ENCODE peak calls at places on chromosomes 1 and 21, in eight cellular contexts. One of them, this sample, is unnamed.

GRCh38 chr1:91622586-91622985 is 121.9 kb downstream of the CDC7 start:
- DNase-seq in WTC11: no peak
- DNase-seq in lower leg skin: peak; percentile 95
- DNase-seq in HCEC 1CT: no peak
- DNase-seq in heart right ventricle: peak; percentile 67
- DNase-seq in AG09309: no peak
- DNase-seq in stimulated activated CD4-positive, alpha-beta T cell treated with anti-CD3 and anti-CD28 coated beads, Interleukin-4, amount 100 ng/mL, for 4 hours: no peak
- DNase-seq in AG08395: no peak
- DNase-seq in this sample: peak; percentile 68

GRCh38 chr1:163264256-163264655 is 57.5 kb upstream of the NUF2 start:
- DNase-seq in WTC11: no peak
- DNase-seq in lower leg skin: no peak
- DNase-seq in HCEC 1CT: no peak
- DNase-seq in heart right ventricle: no peak
- DNase-seq in AG09309: no peak
- DNase-seq in stimulated activated CD4-positive, alpha-beta T cell treated with anti-CD3 and anti-CD28 coated beads, Interleukin-4, amount 100 ng/mL, for 4 hours: no peak
- DNase-seq in AG08395: no peak
- DNase-seq in this sample: no peak

GRCh38 chr1:24294228-24294672 is 24.9 kb upstream of the GRHL3 start:
- DNase-seq in WTC11: no peak
- DNase-seq in lower leg skin: peak; percentile 90
- DNase-seq in HCEC 1CT: peak; percentile 98
- DNase-seq in heart right ventricle: no peak
- DNase-seq in AG09309: peak; percentile 95
- DNase-seq in stimulated activated CD4-positive, alpha-beta T cell treated with anti-CD3 and anti-CD28 coated beads, Interleukin-4, amount 100 ng/mL, for 4 hours: no peak
- DNase-seq in AG08395: peak; percentile 92
- DNase-seq in this sample: peak; percentile 84

GRCh38 chr1:160997323-160998038 is 23.5 kb downstream of the F11R start:
- DNase-seq in WTC11: peak; percentile 64
- DNase-seq in lower leg skin: peak; percentile 88
- DNase-seq in HCEC 1CT: peak; percentile 64
- DNase-seq in heart right ventricle: peak; percentile 83
- DNase-seq in AG09309: no peak
- DNase-seq in stimulated activated CD4-positive, alpha-beta T cell treated with anti-CD3 and anti-CD28 coated beads, Interleukin-4, amount 100 ng/mL, for 4 hours: peak; percentile 27
- DNase-seq in AG08395: peak; percentile 69
- DNase-seq in this sample: peak; percentile 79

GRCh38 chr1:46489169-46489637 is 433 bp upstream of the DMBX1 start:
- DNase-seq in WTC11: peak; percentile 49
- DNase-seq in lower leg skin: no peak
- DNase-seq in HCEC 1CT: no peak
- DNase-seq in heart right ventricle: no peak
- DNase-seq in AG09309: no peak
- DNase-seq in stimulated activated CD4-positive, alpha-beta T cell treated with anti-CD3 and anti-CD28 coated beads, Interleukin-4, amount 100 ng/mL, for 4 hours: peak; percentile 41
- DNase-seq in AG08395: no peak
- DNase-seq in this sample: no peak

GRCh38 chr1:204338359-204338758 is 21.4 kb downstream of the PLEKHA6 start:
- DNase-seq in WTC11: no peak
- DNase-seq in lower leg skin: no peak
- DNase-seq in HCEC 1CT: no peak
- DNase-seq in heart right ventricle: no peak
- DNase-seq in AG09309: no peak
- DNase-seq in stimulated activated CD4-positive, alpha-beta T cell treated with anti-CD3 and anti-CD28 coated beads, Interleukin-4, amount 100 ng/mL, for 4 hours: no peak
- DNase-seq in AG08395: no peak
- DNase-seq in this sample: no peak

GRCh38 chr1:248343451-248343850 is 5.1 kb upstream of the OR14C36 start:
- DNase-seq in WTC11: no peak
- DNase-seq in lower leg skin: no peak
- DNase-seq in HCEC 1CT: no peak
- DNase-seq in heart right ventricle: no peak
- DNase-seq in AG09309: no peak
- DNase-seq in stimulated activated CD4-positive, alpha-beta T cell treated with anti-CD3 and anti-CD28 coated beads, Interleukin-4, amount 100 ng/mL, for 4 hours: no peak
- DNase-seq in AG08395: no peak
- DNase-seq in this sample: no peak

GRCh38 chr1:63004868-63005267 is 220.9 kb downstream of the ATG4C start:
- DNase-seq in WTC11: peak; percentile 37
- DNase-seq in lower leg skin: no peak
- DNase-seq in HCEC 1CT: peak; percentile 17
- DNase-seq in heart right ventricle: no peak
- DNase-seq in AG09309: no peak
- DNase-seq in stimulated activated CD4-positive, alpha-beta T cell treated with anti-CD3 and anti-CD28 coated beads, Interleukin-4, amount 100 ng/mL, for 4 hours: no peak
- DNase-seq in AG08395: peak; percentile 13
- DNase-seq in this sample: no peak

GRCh38 chr1:94383966-94384408 is 34.2 kb upstream of the ABCD3 start:
- DNase-seq in WTC11: no peak
- DNase-seq in lower leg skin: no peak
- DNase-seq in HCEC 1CT: peak; percentile 15
- DNase-seq in heart right ventricle: no peak
- DNase-seq in AG09309: no peak
- DNase-seq in stimulated activated CD4-positive, alpha-beta T cell treated with anti-CD3 and anti-CD28 coated beads, Interleukin-4, amount 100 ng/mL, for 4 hours: no peak
- DNase-seq in AG08395: no peak
- DNase-seq in this sample: no peak

GRCh38 chr1:201649776-201650607 is 111.1 kb downstream of the NAV1 start:
- DNase-seq in WTC11: peak; percentile 92
- DNase-seq in lower leg skin: peak; percentile 96
- DNase-seq in HCEC 1CT: peak; percentile 76
- DNase-seq in heart right ventricle: peak; percentile 86
- DNase-seq in AG09309: no peak
- DNase-seq in stimulated activated CD4-positive, alpha-beta T cell treated with anti-CD3 and anti-CD28 coated beads, Interleukin-4, amount 100 ng/mL, for 4 hours: no peak
- DNase-seq in AG08395: peak; percentile 63
- DNase-seq in this sample: peak; percentile 78

GRCh38 chr1:56978819-56979218 is 13.0 kb upstream of the C8B start:
- DNase-seq in WTC11: peak; percentile 17
- DNase-seq in lower leg skin: no peak
- DNase-seq in HCEC 1CT: no peak
- DNase-seq in heart right ventricle: no peak
- DNase-seq in AG09309: no peak
- DNase-seq in stimulated activated CD4-positive, alpha-beta T cell treated with anti-CD3 and anti-CD28 coated beads, Interleukin-4, amount 100 ng/mL, for 4 hours: no peak
- DNase-seq in AG08395: no peak
- DNase-seq in this sample: no peak

GRCh38 chr1:178121883-178122282 is 28.0 kb downstream of the RASAL2 start:
- DNase-seq in WTC11: no peak
- DNase-seq in lower leg skin: no peak
- DNase-seq in HCEC 1CT: no peak
- DNase-seq in heart right ventricle: no peak
- DNase-seq in AG09309: no peak
- DNase-seq in stimulated activated CD4-positive, alpha-beta T cell treated with anti-CD3 and anti-CD28 coated beads, Interleukin-4, amount 100 ng/mL, for 4 hours: no peak
- DNase-seq in AG08395: no peak
- DNase-seq in this sample: no peak

GRCh38 chr1:224802596-224802995 is 126.9 kb upstream of the DNAH14 start:
- DNase-seq in WTC11: no peak
- DNase-seq in lower leg skin: no peak
- DNase-seq in HCEC 1CT: no peak
- DNase-seq in heart right ventricle: no peak
- DNase-seq in AG09309: no peak
- DNase-seq in stimulated activated CD4-positive, alpha-beta T cell treated with anti-CD3 and anti-CD28 coated beads, Interleukin-4, amount 100 ng/mL, for 4 hours: no peak
- DNase-seq in AG08395: no peak
- DNase-seq in this sample: no peak

GRCh38 chr1:114154146-114154962 is 685 bp upstream of the SYT6 start:
- DNase-seq in WTC11: peak; percentile 82
- DNase-seq in lower leg skin: peak; percentile 75
- DNase-seq in HCEC 1CT: peak; percentile 2
- DNase-seq in heart right ventricle: no peak
- DNase-seq in AG09309: no peak
- DNase-seq in stimulated activated CD4-positive, alpha-beta T cell treated with anti-CD3 and anti-CD28 coated beads, Interleukin-4, amount 100 ng/mL, for 4 hours: no peak
- DNase-seq in AG08395: peak; percentile 34
- DNase-seq in this sample: no peak

GRCh38 chr1:240337795-240338194 is 246.1 kb downstream of the FMN2 start:
- DNase-seq in WTC11: no peak
- DNase-seq in lower leg skin: no peak
- DNase-seq in HCEC 1CT: peak; percentile 93
- DNase-seq in heart right ventricle: no peak
- DNase-seq in AG09309: peak; percentile 96
- DNase-seq in stimulated activated CD4-positive, alpha-beta T cell treated with anti-CD3 and anti-CD28 coated beads, Interleukin-4, amount 100 ng/mL, for 4 hours: no peak
- DNase-seq in AG08395: peak; percentile 82
- DNase-seq in this sample: no peak

GRCh38 chr1:43688594-43689000 is 18.7 kb upstream of the ST3GAL3 start:
- DNase-seq in WTC11: no peak
- DNase-seq in lower leg skin: no peak
- DNase-seq in HCEC 1CT: peak; percentile 98
- DNase-seq in heart right ventricle: no peak
- DNase-seq in AG09309: peak; percentile 50
- DNase-seq in stimulated activated CD4-positive, alpha-beta T cell treated with anti-CD3 and anti-CD28 coated beads, Interleukin-4, amount 100 ng/mL, for 4 hours: no peak
- DNase-seq in AG08395: peak; percentile 92
- DNase-seq in this sample: no peak

GRCh38 chr1:228416217-228416971 is at the start of gene TRIM17:
- DNase-seq in WTC11: peak; percentile 84
- DNase-seq in lower leg skin: no peak
- DNase-seq in HCEC 1CT: no peak
- DNase-seq in heart right ventricle: no peak
- DNase-seq in AG09309: no peak
- DNase-seq in stimulated activated CD4-positive, alpha-beta T cell treated with anti-CD3 and anti-CD28 coated beads, Interleukin-4, amount 100 ng/mL, for 4 hours: peak; percentile 37
- DNase-seq in AG08395: peak; percentile 24
- DNase-seq in this sample: no peak

GRCh38 chr1:17176306-17177061 is 28.4 kb upstream of the PADI1 start:
- DNase-seq in WTC11: no peak
- DNase-seq in lower leg skin: no peak
- DNase-seq in HCEC 1CT: no peak
- DNase-seq in heart right ventricle: no peak
- DNase-seq in AG09309: no peak
- DNase-seq in stimulated activated CD4-positive, alpha-beta T cell treated with anti-CD3 and anti-CD28 coated beads, Interleukin-4, amount 100 ng/mL, for 4 hours: no peak
- DNase-seq in AG08395: no peak
- DNase-seq in this sample: no peak

GRCh38 chr1:161779393-161779792 is 13.3 kb downstream of the ATF6 start:
- DNase-seq in WTC11: no peak
- DNase-seq in lower leg skin: no peak
- DNase-seq in HCEC 1CT: no peak
- DNase-seq in heart right ventricle: no peak
- DNase-seq in AG09309: no peak
- DNase-seq in stimulated activated CD4-positive, alpha-beta T cell treated with anti-CD3 and anti-CD28 coated beads, Interleukin-4, amount 100 ng/mL, for 4 hours: no peak
- DNase-seq in AG08395: no peak
- DNase-seq in this sample: no peak

GRCh38 chr21:44947930-44948331 is 8.1 kb downstream of the SLX9 start:
- DNase-seq in WTC11: no peak
- DNase-seq in lower leg skin: peak; percentile 87
- DNase-seq in HCEC 1CT: no peak
- DNase-seq in heart right ventricle: no peak
- DNase-seq in AG09309: no peak
- DNase-seq in stimulated activated CD4-positive, alpha-beta T cell treated with anti-CD3 and anti-CD28 coated beads, Interleukin-4, amount 100 ng/mL, for 4 hours: no peak
- DNase-seq in AG08395: no peak
- DNase-seq in this sample: no peak

GRCh38 chr1:8661185-8662110 is 156.0 kb downstream of the RERE start:
- DNase-seq in WTC11: no peak
- DNase-seq in lower leg skin: no peak
- DNase-seq in HCEC 1CT: peak; percentile 94
- DNase-seq in heart right ventricle: peak; percentile 64
- DNase-seq in AG09309: peak; percentile 66
- DNase-seq in stimulated activated CD4-positive, alpha-beta T cell treated with anti-CD3 and anti-CD28 coated beads, Interleukin-4, amount 100 ng/mL, for 4 hours: peak; percentile 39
- DNase-seq in AG08395: peak; percentile 49
- DNase-seq in this sample: no peak

GRCh38 chr1:225689882-225690459 is 37.0 kb upstream of the ENAH start:
- DNase-seq in WTC11: no peak
- DNase-seq in lower leg skin: peak; percentile 40
- DNase-seq in HCEC 1CT: peak; percentile 59
- DNase-seq in heart right ventricle: no peak
- DNase-seq in AG09309: no peak
- DNase-seq in stimulated activated CD4-positive, alpha-beta T cell treated with anti-CD3 and anti-CD28 coated beads, Interleukin-4, amount 100 ng/mL, for 4 hours: no peak
- DNase-seq in AG08395: no peak
- DNase-seq in this sample: no peak

GRCh38 chr1:109490029-109490933 is 3.6 kb upstream of the CYB561D1 start:
- DNase-seq in WTC11: peak; percentile 83
- DNase-seq in lower leg skin: peak; percentile 93
- DNase-seq in HCEC 1CT: peak; percentile 56
- DNase-seq in heart right ventricle: peak; percentile 74
- DNase-seq in AG09309: no peak
- DNase-seq in stimulated activated CD4-positive, alpha-beta T cell treated with anti-CD3 and anti-CD28 coated beads, Interleukin-4, amount 100 ng/mL, for 4 hours: peak; percentile 70
- DNase-seq in AG08395: peak; percentile 81
- DNase-seq in this sample: peak; percentile 81

GRCh38 chr1:99994496-99994895 is 24.7 kb downstream of the SLC35A3 start:
- DNase-seq in WTC11: no peak
- DNase-seq in lower leg skin: no peak
- DNase-seq in HCEC 1CT: no peak
- DNase-seq in heart right ventricle: no peak
- DNase-seq in AG09309: no peak
- DNase-seq in stimulated activated CD4-positive, alpha-beta T cell treated with anti-CD3 and anti-CD28 coated beads, Interleukin-4, amount 100 ng/mL, for 4 hours: no peak
- DNase-seq in AG08395: no peak
- DNase-seq in this sample: no peak

GRCh38 chr1:219271914-219272545 is 98.4 kb downstream of the LYPLAL1 start:
- DNase-seq in WTC11: no peak
- DNase-seq in lower leg skin: no peak
- DNase-seq in HCEC 1CT: no peak
- DNase-seq in heart right ventricle: no peak
- DNase-seq in AG09309: no peak
- DNase-seq in stimulated activated CD4-positive, alpha-beta T cell treated with anti-CD3 and anti-CD28 coated beads, Interleukin-4, amount 100 ng/mL, for 4 hours: no peak
- DNase-seq in AG08395: peak; percentile 22
- DNase-seq in this sample: no peak

GRCh38 chr1:221912230-221912629 is 170.3 kb upstream of the DUSP10 start:
- DNase-seq in WTC11: no peak
- DNase-seq in lower leg skin: no peak
- DNase-seq in HCEC 1CT: no peak
- DNase-seq in heart right ventricle: no peak
- DNase-seq in AG09309: no peak
- DNase-seq in stimulated activated CD4-positive, alpha-beta T cell treated with anti-CD3 and anti-CD28 coated beads, Interleukin-4, amount 100 ng/mL, for 4 hours: no peak
- DNase-seq in AG08395: no peak
- DNase-seq in this sample: no peak

GRCh38 chr1:110860174-110860573 is 12.8 kb upstream of the CD53 start:
- DNase-seq in WTC11: no peak
- DNase-seq in lower leg skin: no peak
- DNase-seq in HCEC 1CT: no peak
- DNase-seq in heart right ventricle: no peak
- DNase-seq in AG09309: no peak
- DNase-seq in stimulated activated CD4-positive, alpha-beta T cell treated with anti-CD3 and anti-CD28 coated beads, Interleukin-4, amount 100 ng/mL, for 4 hours: no peak
- DNase-seq in AG08395: no peak
- DNase-seq in this sample: no peak

GRCh38 chr1:9400425-9401079 is 107.9 kb downstream of the SPSB1 start:
- DNase-seq in WTC11: no peak
- DNase-seq in lower leg skin: no peak
- DNase-seq in HCEC 1CT: no peak
- DNase-seq in heart right ventricle: no peak
- DNase-seq in AG09309: no peak
- DNase-seq in stimulated activated CD4-positive, alpha-beta T cell treated with anti-CD3 and anti-CD28 coated beads, Interleukin-4, amount 100 ng/mL, for 4 hours: no peak
- DNase-seq in AG08395: no peak
- DNase-seq in this sample: no peak

GRCh38 chr1:47351305-47351704 is 17.7 kb downstream of the CMPK1 start:
- DNase-seq in WTC11: no peak
- DNase-seq in lower leg skin: no peak
- DNase-seq in HCEC 1CT: peak; percentile 24
- DNase-seq in heart right ventricle: no peak
- DNase-seq in AG09309: no peak
- DNase-seq in stimulated activated CD4-positive, alpha-beta T cell treated with anti-CD3 and anti-CD28 coated beads, Interleukin-4, amount 100 ng/mL, for 4 hours: no peak
- DNase-seq in AG08395: no peak
- DNase-seq in this sample: no peak

GRCh38 chr1:41784516-41785279 is 134.0 kb downstream of the HIVEP3 start:
- DNase-seq in WTC11: no peak
- DNase-seq in lower leg skin: no peak
- DNase-seq in HCEC 1CT: no peak
- DNase-seq in heart right ventricle: no peak
- DNase-seq in AG09309: peak; percentile 73
- DNase-seq in stimulated activated CD4-positive, alpha-beta T cell treated with anti-CD3 and anti-CD28 coated beads, Interleukin-4, amount 100 ng/mL, for 4 hours: no peak
- DNase-seq in AG08395: no peak
- DNase-seq in this sample: no peak

GRCh38 chr1:228793032-228793431 is 57.8 kb downstream of the RHOU start:
- DNase-seq in WTC11: no peak
- DNase-seq in lower leg skin: no peak
- DNase-seq in HCEC 1CT: no peak
- DNase-seq in heart right ventricle: no peak
- DNase-seq in AG09309: no peak
- DNase-seq in stimulated activated CD4-positive, alpha-beta T cell treated with anti-CD3 and anti-CD28 coated beads, Interleukin-4, amount 100 ng/mL, for 4 hours: no peak
- DNase-seq in AG08395: no peak
- DNase-seq in this sample: no peak

GRCh38 chr1:225654688-225655508 is 2.0 kb upstream of the ENAH start:
- DNase-seq in WTC11: no peak
- DNase-seq in lower leg skin: no peak
- DNase-seq in HCEC 1CT: no peak
- DNase-seq in heart right ventricle: no peak
- DNase-seq in AG09309: no peak
- DNase-seq in stimulated activated CD4-positive, alpha-beta T cell treated with anti-CD3 and anti-CD28 coated beads, Interleukin-4, amount 100 ng/mL, for 4 hours: no peak
- DNase-seq in AG08395: no peak
- DNase-seq in this sample: no peak

GRCh38 chr1:41313661-41314131 is 47.5 kb upstream of the FOXO6 start:
- DNase-seq in WTC11: peak; percentile 59
- DNase-seq in lower leg skin: no peak
- DNase-seq in HCEC 1CT: no peak
- DNase-seq in heart right ventricle: no peak
- DNase-seq in AG09309: no peak
- DNase-seq in stimulated activated CD4-positive, alpha-beta T cell treated with anti-CD3 and anti-CD28 coated beads, Interleukin-4, amount 100 ng/mL, for 4 hours: no peak
- DNase-seq in AG08395: no peak
- DNase-seq in this sample: no peak

This sample was measured in right atrium auricular region.